ENCODE peak calls at places on chromosomes 5 and 9, in seven cellular contexts. W is K562, K is PC-3, T is GM23248, M is hepatocyte, I is astrocyte, G is HCT116. C is an unnamed sample. For H3K4me1, the result is how much of the 10 kb centered on the place peaks cover.

GRCh38 chr5:157309796-157310195 is 43.9 kb downstream of the CYFIP2 start:
- DNase-seq in K (no peak), I (no peak), W (no peak), T (peak), M (no peak), G (no peak), C (no peak)

GRCh38 chr9:136314056-136314416 is 10.1 kb upstream of the CCDC187 start:
- DNase-seq in W (no peak), M (no peak), I (no peak), K (no peak), T (no peak), G (no peak), C (no peak)

GRCh38 chr5:96668725-96669124 is 6.5 kb downstream of the CAST start:
- DNase-seq in W (no peak), I (no peak), T (no peak), K (no peak), M (peak), G (no peak), C (no peak)

GRCh38 chr5:36272136-36272665 is 29.5 kb downstream of the RANBP3L start:
- DNase-seq in K (no peak), M (no peak), T (peak), G (no peak), W (no peak), I (peak), C (no peak)

GRCh38 chr9:91162784-91163440 is 198.8 kb downstream of the AUH start:
- DNase-seq in I (peak), G (no peak), K (peak), W (peak), T (no peak), M (peak), C (no peak)

GRCh38 chr5:109164001-109164400 is 245.8 kb downstream of the PJA2 start:
- DNase-seq in T (no peak), I (no peak), G (no peak), W (no peak), M (no peak), K (no peak), C (no peak)

GRCh38 chr5:97162045-97162444 is 19.6 kb upstream of the LIX1 start:
- DNase-seq in T (peak), I (peak), K (peak), G (peak), W (peak), M (peak), C (peak)

GRCh38 chr9:116589392-116590354 is 97.4 kb upstream of the TRIM32 start:
- DNase-seq in I (no peak), M (peak), G (peak), W (peak), T (peak), K (peak), C (peak)

GRCh38 chr9:98164912-98165311 is 27.5 kb downstream of the CORO2A start:
- DNase-seq in G (no peak), M (no peak), W (no peak), I (no peak), T (no peak), K (no peak), C (no peak)

GRCh38 chr9:36336511-36336910 is 63.6 kb downstream of the RNF38 start:
- DNase-seq in K (no peak), G (no peak), I (no peak), M (no peak), T (peak), W (no peak), C (peak)

GRCh38 chr9:130857864-130858730 is 23.0 kb downstream of the ABL1 start:
- DNase-seq in T (peak), G (no peak), I (peak), M (no peak), K (peak), W (no peak), C (peak)

GRCh38 chr5:170773031-170773985 is 10.2 kb upstream of the GABRP start:
- DNase-seq in M (no peak), I (no peak), K (no peak), T (no peak), G (no peak), W (no peak), C (no peak)

GRCh38 chr9:111715471-111715870 is 54.1 kb downstream of the GNG10 start:
- DNase-seq in G (no peak), K (no peak), M (no peak), I (peak), T (no peak), W (no peak), C (no peak)

GRCh38 chr5:32814620-32815019 is 103.5 kb downstream of the NPR3 start:
- DNase-seq in I (peak), M (no peak), G (no peak), K (peak), T (peak), W (no peak), C (peak)

GRCh38 chr9:87276851-87277251 is 220.8 kb upstream of the DAPK1 start:
- DNase-seq in G (no peak), T (peak), K (no peak), I (peak), M (no peak), W (no peak), C (peak)

GRCh38 chr5:77893225-77893860 is 117.2 kb upstream of the TBCA start:
- DNase-seq in I (peak), W (peak), G (peak), T (peak), K (peak), M (peak), C (peak)

GRCh38 chr5:59134770-59135169 is 551.9 kb downstream of the RAB3C start:
- DNase-seq in I (no peak), M (no peak), W (no peak), K (no peak), G (no peak), T (no peak), C (no peak)

GRCh38 chr9:20558609-20559016 is 63.7 kb downstream of the MLLT3 start:
- DNase-seq in K (peak), W (no peak), G (no peak), M (peak), T (peak), I (peak), C (peak)

GRCh38 chr5:97087138-97087537 is 55.3 kb downstream of the LIX1 start:
- DNase-seq in K (no peak), W (no peak), I (no peak), T (peak), G (no peak), M (no peak), C (no peak)

GRCh38 chr5:123046222-123046621 is 9.7 kb upstream of the PPIC start:
- DNase-seq in G (no peak), T (no peak), W (no peak), K (no peak), I (no peak), M (no peak), C (no peak)

GRCh38 chr9:27828908-27829307 is 255.6 kb upstream of the C9orf72 start:
- DNase-seq in G (no peak), M (no peak), T (no peak), K (no peak), I (no peak), W (no peak), C (no peak)

GRCh38 chr9:136942112-136942880 is 2.2 kb downstream of the FBXW5 start:
- DNase-seq in W (no peak), T (no peak), M (no peak), I (no peak), K (no peak), G (no peak), C (no peak)

GRCh38 chr5:82494942-82495341 is 216.8 kb upstream of the RPS23 start:
- DNase-seq in G (no peak), T (peak), M (no peak), I (no peak), W (no peak), K (peak), C (no peak)

GRCh38 chr5:33195431-33196128 is 245.2 kb upstream of the TARS1 start:
- DNase-seq in T (peak), G (no peak), M (no peak), W (no peak), I (peak), K (peak), C (peak)

DNA sequence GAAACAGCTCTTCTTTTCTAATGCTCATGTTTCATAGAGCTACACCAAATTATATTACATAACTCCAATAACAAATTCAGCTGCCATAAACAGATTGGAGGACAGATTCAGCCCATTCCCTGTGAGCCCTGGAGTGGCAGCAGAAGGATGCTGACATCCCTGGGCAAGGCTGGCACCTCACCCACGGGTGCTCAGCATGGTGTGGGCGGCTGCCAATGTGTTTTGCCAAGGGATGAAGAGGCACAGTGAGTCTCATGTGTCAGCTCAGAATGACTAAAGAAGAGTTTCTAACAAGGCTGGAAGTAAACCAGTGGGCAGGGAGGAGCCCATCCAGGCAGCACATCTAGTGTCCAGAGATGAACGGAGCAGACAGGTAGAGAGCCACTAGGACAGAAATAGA is 127.1 kb upstream of the ICE1 start:
- DNase-seq in G (no peak), K (no peak), T (no peak), I (no peak), W (no peak), M (no peak), C (no peak)
- H3K4me1 ChIP-seq in G (under half), K (under half), T (under half), I (under half), W (under half), M (under half), C (under half)

DNA sequence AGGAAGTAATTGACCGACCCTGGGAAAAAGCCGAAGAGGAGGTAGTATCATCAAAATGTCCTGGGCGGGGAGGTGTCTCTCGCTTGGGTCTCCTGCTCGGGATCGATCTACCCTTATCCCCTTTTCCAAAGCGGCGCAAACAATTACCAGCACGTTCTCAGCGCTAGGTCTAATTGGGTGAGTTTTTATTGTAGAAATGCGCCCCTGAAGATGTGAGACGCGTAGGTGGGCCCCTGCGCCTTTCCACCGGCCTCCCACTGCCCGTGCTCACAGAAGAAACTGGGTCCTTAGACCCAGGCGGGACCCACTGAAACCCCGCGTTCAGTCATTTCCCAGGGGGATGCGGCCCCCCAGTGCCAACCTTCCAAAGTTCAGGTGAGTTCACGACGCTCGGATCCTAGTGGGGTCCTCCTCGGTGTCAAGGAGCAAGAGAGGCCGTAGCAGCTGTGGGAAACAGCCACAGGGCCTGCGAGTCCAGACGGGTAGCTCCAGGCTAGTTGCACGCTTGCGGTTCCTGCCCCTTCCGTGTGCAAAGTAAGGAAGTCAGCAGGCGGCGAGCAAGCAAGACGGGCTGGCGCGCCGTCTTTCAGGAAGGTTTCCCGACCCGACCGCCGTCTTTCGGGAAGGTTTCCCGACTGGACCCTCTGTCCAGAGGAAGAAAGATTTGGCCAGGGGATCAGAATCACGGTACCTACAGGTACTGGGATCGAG is 1.5 kb downstream of the SMIM32 start:
- DNase-seq in T (peak), G (no peak), W (no peak), M (peak), I (peak), K (no peak), C (peak)
- TF ChIP-seq EZH2 in T (peak), G (no peak), W (no peak), M (no peak), I (no peak), K (no peak), C (no peak)

DNA sequence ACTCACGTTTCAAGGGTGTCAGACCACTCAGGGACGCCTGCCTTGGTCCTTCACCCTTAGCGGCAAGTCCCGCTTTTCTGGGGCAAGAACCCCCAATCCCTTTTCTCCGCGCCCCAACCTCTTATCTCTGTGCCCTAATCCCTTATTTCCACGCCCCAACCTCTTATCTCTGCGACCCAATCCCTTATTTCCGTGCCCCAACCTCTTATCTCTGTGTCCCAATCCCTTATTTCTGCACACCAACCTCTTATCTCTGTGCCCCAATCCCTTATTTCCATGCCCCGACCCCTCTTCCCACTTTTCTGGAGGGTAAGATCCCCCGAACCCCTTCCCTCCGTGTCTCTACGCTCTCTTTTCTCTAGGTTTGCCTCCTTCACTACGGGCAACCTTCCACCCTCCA is 139.4 kb downstream of the DAB2IP start:
- DNase-seq in G (no peak), K (no peak), W (no peak), T (no peak), M (no peak), I (no peak), C (no peak)
- H3K27ac ChIP-seq in G (no peak), K (no peak), W (no peak), T (no peak), M (no peak), I (no peak), C (no peak)

DNA sequence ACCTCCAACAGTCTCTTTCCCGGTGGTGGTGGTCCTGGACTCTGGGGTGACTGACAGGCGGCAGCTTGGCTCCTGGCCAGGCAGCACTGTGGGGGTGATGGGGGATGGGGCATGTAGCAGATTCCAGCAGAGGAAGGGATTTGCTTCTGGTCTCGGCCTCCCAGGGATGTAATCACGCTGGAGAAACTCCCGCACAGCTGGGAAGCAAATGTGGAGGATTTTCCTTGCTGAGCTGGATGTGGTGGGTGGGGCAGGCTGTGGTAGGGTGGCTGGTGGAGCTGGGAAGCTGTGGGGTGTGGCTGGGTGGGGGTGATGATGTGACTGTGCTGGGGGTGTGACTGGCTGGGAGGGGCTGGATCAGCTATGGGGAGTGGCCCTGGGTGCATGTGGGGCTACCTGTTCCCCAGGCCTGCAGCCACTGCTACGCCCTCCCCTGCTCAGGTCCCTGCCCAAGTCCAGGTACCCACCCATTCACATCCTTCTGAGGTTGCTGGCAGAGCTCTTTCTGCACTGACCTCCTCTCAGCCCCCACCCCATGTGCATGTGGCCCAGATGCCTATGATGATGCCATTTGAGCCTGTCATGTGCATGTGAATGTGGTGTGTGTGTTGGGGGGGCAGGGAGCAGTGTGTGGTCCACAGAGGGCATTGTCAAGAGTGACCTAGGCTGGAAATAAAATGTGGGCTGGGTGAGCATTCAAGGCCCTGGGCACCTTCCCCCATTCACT is 3.9 kb downstream of the NDST1 start:
- DNase-seq in I (peak), T (peak), M (peak), K (peak), G (no peak), W (peak), C (peak)
- H3K4me1 ChIP-seq in I (half or more), T (half or more), M (half or more), K (under half), G (under half), W (under half), C (half or more)

DNA sequence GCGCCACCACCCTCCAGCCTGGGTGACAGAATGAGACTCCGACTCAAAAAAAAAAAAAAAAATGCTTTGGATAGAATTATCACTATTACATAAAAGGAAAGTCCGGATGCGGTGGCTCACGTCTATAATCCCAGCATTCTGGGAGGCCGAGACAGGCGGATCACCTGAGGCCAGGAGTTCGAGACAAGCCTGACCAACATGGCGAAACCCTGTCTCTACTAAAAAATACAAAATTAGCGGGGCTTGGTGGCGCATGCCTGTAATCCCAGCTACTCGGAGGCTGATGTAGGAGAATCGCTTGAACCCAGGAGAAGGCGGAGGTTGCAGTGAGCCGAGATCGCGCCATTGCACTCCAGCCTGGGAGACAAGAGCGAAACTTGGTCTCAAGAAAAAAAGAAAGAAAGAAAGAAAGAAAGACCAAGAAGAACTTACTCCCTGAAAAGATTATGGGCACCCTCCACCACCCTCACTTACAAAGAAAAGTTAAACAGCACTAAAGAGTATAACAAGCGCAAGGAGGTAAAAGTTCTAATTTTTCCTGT is 17.8 kb downstream of the CDKN2A start:
- DNase-seq in T (no peak), G (no peak), M (no peak), K (no peak), I (no peak), W (no peak), C (no peak)
- TF ChIP-seq EZH2 in T (no peak), G (no peak), M (no peak), K (no peak), I (peak), W (no peak), C (no peak)

GRCh38 chr5:140295414-140295813 is 7.5 kb downstream of the PFDN1 start:
- DNase-seq in T (peak), K (peak), I (peak), W (no peak), M (peak), G (no peak), C (peak)

GRCh38 chr5:140292212-140293040 is 10.5 kb downstream of the PFDN1 start:
- DNase-seq in M (no peak), W (no peak), G (no peak), T (no peak), I (peak), K (peak), C (no peak)

GRCh38 chr5:140293091-140293996 is 9.6 kb downstream of the PFDN1 start:
- DNase-seq in W (no peak), T (peak), K (no peak), G (no peak), M (peak), I (no peak), C (no peak)

GRCh38 chr5:140296289-140296688 is 6.6 kb downstream of the PFDN1 start:
- DNase-seq in T (no peak), W (no peak), I (no peak), G (no peak), M (no peak), K (no peak), C (no peak)

GRCh38 chr5:140294753-140295152 is 8.1 kb downstream of the PFDN1 start:
- DNase-seq in K (no peak), I (no peak), T (no peak), W (no peak), G (no peak), M (no peak), C (no peak)
- H3K27ac ChIP-seq in K (peak), I (peak), T (peak), W (no peak), G (no peak), M (peak), C (no peak)

DNA sequence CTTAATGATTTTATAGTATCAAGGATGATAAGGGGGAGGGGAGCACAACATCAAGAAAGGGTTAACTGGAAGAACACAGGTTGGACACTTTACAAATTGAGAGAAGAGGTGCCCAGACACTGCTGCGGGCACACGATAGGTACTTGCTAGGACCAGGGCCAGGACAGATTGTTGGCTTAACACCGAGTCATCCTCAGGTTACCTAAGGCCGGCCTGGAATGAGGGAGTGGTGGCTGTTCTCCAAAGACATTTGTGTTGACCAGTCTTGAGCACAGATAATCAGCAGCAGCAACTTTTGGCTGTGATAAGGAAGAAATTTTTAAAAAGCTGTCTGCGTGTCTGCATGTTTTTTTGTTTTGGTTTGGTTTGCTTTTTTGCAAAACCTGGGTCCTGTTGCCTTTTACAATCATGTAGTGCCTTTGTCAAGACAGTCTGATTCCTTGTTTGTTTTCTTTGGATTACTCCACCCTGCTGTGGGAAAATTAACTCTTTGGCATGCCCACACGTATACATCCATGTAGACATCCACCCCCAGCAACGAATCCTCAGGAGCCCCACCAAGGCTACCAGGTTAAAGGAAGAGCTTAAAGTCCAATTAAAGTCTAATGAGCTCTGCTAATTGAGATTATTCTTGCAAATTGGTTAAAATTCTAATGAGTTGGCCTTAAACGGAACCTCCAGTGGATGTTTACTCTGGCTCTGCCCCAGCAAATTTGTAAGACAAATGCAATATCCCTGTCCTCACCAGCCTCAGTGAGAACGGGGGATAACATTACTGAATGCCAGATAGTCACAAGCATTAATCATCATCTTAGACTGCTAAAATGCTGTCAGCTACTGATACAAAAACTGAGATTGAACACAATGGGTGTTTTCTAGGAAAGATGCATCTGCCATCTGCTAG is 382.3 kb downstream of the ACTL7B start:
- DNase-seq in M (no peak), T (peak), W (no peak), G (no peak), K (peak), I (peak), C (peak)
- H3K4me1 ChIP-seq in M (under half), T (half or more), W (under half), G (under half), K (half or more), I (half or more), C (half or more)

C was measured in mammary epithelial cell.